ENCODE peak calls at places on chromosomes 2 and 18, in ten cellular contexts. One of them, this sample, is unnamed.

GRCh38 chr2:182023235-182023634 is 37.6 kb downstream of the PPP1R1C start:
- DNase-seq in fibroblast of mammary gland: no peak
- DNase-seq in heart right ventricle: no peak
- DNase-seq in H9: no peak
- DNase-seq in upper lobe of left lung: no peak
- DNase-seq in heart left ventricle: no peak
- DNase-seq in fibroblast of lung: no peak
- DNase-seq in left ventricle myocardium inferior: no peak
- DNase-seq in foreskin fibroblast: no peak
- DNase-seq in mucosa of descending colon: no peak
- DNase-seq in this sample: no peak

GRCh38 chr2:24123212-24124002 is at the start of the genes FAM228B and PFN4:
- DNase-seq in left ventricle myocardium inferior: peak
- DNase-seq in H9: peak
- DNase-seq in upper lobe of left lung: peak
- DNase-seq in heart right ventricle: peak
- DNase-seq in mucosa of descending colon: peak
- DNase-seq in fibroblast of mammary gland: peak
- DNase-seq in foreskin fibroblast: peak
- DNase-seq in heart left ventricle: peak
- DNase-seq in fibroblast of lung: peak
- DNase-seq in this sample: peak

GRCh38 chr2:216574586-216574985 is 58.6 kb upstream of the IGFBP2 start:
- DNase-seq in foreskin fibroblast: no peak
- DNase-seq in fibroblast of mammary gland: no peak
- DNase-seq in fibroblast of lung: no peak
- DNase-seq in mucosa of descending colon: no peak
- DNase-seq in upper lobe of left lung: no peak
- DNase-seq in H9: no peak
- DNase-seq in heart right ventricle: no peak
- DNase-seq in heart left ventricle: no peak
- DNase-seq in left ventricle myocardium inferior: no peak
- DNase-seq in this sample: no peak

GRCh38 chr2:158142568-158143332 is 41.1 kb downstream of the UPP2 start:
- DNase-seq in heart left ventricle: no peak
- DNase-seq in left ventricle myocardium inferior: no peak
- DNase-seq in fibroblast of mammary gland: no peak
- DNase-seq in mucosa of descending colon: no peak
- DNase-seq in fibroblast of lung: peak
- DNase-seq in upper lobe of left lung: no peak
- DNase-seq in heart right ventricle: no peak
- DNase-seq in foreskin fibroblast: no peak
- DNase-seq in H9: no peak
- DNase-seq in this sample: peak

GRCh38 chr2:51534176-51534575 is 502.2 kb upstream of the NRXN1 start:
- DNase-seq in H9: no peak
- DNase-seq in fibroblast of mammary gland: no peak
- DNase-seq in upper lobe of left lung: no peak
- DNase-seq in left ventricle myocardium inferior: no peak
- DNase-seq in fibroblast of lung: no peak
- DNase-seq in heart right ventricle: no peak
- DNase-seq in mucosa of descending colon: no peak
- DNase-seq in heart left ventricle: no peak
- DNase-seq in foreskin fibroblast: no peak
- DNase-seq in this sample: no peak

GRCh38 chr18:47050468-47050867 is 15.0 kb upstream of the ELOA2 start:
- DNase-seq in fibroblast of mammary gland: peak
- DNase-seq in left ventricle myocardium inferior: no peak
- DNase-seq in foreskin fibroblast: peak
- DNase-seq in heart right ventricle: no peak
- DNase-seq in fibroblast of lung: peak
- DNase-seq in mucosa of descending colon: no peak
- DNase-seq in heart left ventricle: no peak
- DNase-seq in H9: no peak
- DNase-seq in upper lobe of left lung: no peak
- DNase-seq in this sample: peak

GRCh38 chr2:7209776-7210555 is 292.8 kb downstream of the RNF144A start:
- DNase-seq in fibroblast of lung: peak
- DNase-seq in left ventricle myocardium inferior: no peak
- DNase-seq in fibroblast of mammary gland: no peak
- DNase-seq in upper lobe of left lung: no peak
- DNase-seq in foreskin fibroblast: no peak
- DNase-seq in mucosa of descending colon: no peak
- DNase-seq in heart right ventricle: no peak
- DNase-seq in H9: no peak
- DNase-seq in heart left ventricle: no peak
- DNase-seq in this sample: no peak

GRCh38 chr2:196510246-196510645 is 129.3 kb upstream of the CCDC150 start:
- DNase-seq in heart left ventricle: no peak
- DNase-seq in upper lobe of left lung: no peak
- DNase-seq in fibroblast of mammary gland: no peak
- DNase-seq in foreskin fibroblast: no peak
- DNase-seq in mucosa of descending colon: no peak
- DNase-seq in heart right ventricle: no peak
- DNase-seq in fibroblast of lung: no peak
- DNase-seq in H9: no peak
- DNase-seq in left ventricle myocardium inferior: no peak
- DNase-seq in this sample: no peak

GRCh38 chr18:37476611-37477295 is 88.8 kb downstream of the CELF4 start:
- DNase-seq in mucosa of descending colon: no peak
- DNase-seq in upper lobe of left lung: no peak
- DNase-seq in heart right ventricle: no peak
- DNase-seq in heart left ventricle: no peak
- DNase-seq in fibroblast of mammary gland: no peak
- DNase-seq in left ventricle myocardium inferior: no peak
- DNase-seq in fibroblast of lung: no peak
- DNase-seq in H9: no peak
- DNase-seq in foreskin fibroblast: no peak
- DNase-seq in this sample: no peak

DNA sequence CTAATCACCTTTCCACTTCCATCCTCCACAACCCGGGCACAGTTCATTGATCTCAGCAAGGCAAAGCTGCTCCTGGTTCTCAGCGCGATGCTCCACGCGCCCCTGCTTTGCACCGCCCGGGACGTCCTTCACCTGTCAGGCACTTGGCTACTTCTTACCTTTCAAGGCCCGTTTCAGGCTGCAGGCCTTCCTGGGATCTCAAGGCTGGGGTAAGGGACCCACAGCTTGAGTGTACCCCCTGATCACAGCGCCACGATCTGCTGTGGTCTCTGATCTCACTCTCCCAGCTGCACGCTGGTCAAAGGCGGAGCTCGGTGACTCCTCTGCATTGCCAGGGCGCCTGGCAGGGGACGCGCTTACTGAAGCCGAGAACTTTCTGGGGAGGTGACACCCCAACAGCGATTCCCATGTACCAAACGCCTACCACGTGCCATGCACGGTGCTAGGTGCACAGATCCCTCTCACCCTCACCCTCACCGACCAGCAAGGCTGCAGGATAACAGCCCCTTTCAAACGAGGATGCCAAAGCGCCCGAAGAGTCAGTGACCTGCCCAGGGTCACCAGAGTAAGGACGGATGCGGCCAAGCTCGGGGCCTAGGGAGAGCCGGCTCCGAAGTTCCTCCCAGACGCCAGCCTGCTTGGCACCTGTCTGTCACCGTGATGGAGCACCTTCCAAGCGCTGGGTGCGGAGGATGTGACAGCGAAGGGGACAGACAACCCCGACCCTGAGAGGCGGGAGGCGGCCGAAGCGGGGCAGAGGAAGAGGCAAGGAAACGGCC is 818 bp downstream of the ITGB1BP1 start:
- DNase-seq in left ventricle myocardium inferior: peak
- DNase-seq in heart right ventricle: peak
- DNase-seq in upper lobe of left lung: peak
- DNase-seq in fibroblast of mammary gland: peak
- DNase-seq in fibroblast of lung: peak
- DNase-seq in heart left ventricle: peak
- DNase-seq in mucosa of descending colon: peak
- DNase-seq in foreskin fibroblast: no peak
- DNase-seq in H9: peak
- DNase-seq in this sample: peak
- TF ChIP-seq CTCF in left ventricle myocardium inferior: no peak
- TF ChIP-seq CTCF in heart right ventricle: no peak
- TF ChIP-seq CTCF in upper lobe of left lung: no peak
- TF ChIP-seq CTCF in fibroblast of mammary gland: no peak
- TF ChIP-seq CTCF in fibroblast of lung: no peak
- TF ChIP-seq CTCF in heart left ventricle: no peak
- TF ChIP-seq CTCF in mucosa of descending colon: no peak
- TF ChIP-seq CTCF in foreskin fibroblast: no peak
- TF ChIP-seq CTCF in H9: no peak
- TF ChIP-seq CTCF in this sample: no peak

DNA sequence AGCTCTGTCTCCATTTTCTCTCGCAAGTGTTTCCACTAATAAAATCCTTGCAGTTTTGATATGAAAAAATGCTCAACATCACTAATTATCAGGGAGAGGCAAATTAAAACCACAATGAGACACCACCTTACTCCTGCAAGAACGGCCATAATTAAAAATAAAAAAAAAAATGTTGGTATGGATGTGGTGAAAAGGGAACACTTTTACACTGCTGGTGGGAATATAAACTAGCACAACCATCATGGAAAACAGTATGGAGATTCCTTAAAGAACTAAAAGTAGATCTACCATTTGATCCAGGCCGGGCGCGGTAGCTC is 49.8 kb upstream of the GREB1L start:
- DNase-seq in left ventricle myocardium inferior: no peak
- DNase-seq in heart right ventricle: no peak
- DNase-seq in H9: no peak
- DNase-seq in fibroblast of lung: no peak
- DNase-seq in mucosa of descending colon: no peak
- DNase-seq in fibroblast of mammary gland: no peak
- DNase-seq in upper lobe of left lung: no peak
- DNase-seq in foreskin fibroblast: no peak
- DNase-seq in heart left ventricle: no peak
- DNase-seq in this sample: no peak
- TF ChIP-seq CTCF in left ventricle myocardium inferior: no peak
- TF ChIP-seq CTCF in heart right ventricle: no peak
- TF ChIP-seq CTCF in H9: no peak
- TF ChIP-seq CTCF in fibroblast of lung: no peak
- TF ChIP-seq CTCF in mucosa of descending colon: no peak
- TF ChIP-seq CTCF in fibroblast of mammary gland: no peak
- TF ChIP-seq CTCF in upper lobe of left lung: no peak
- TF ChIP-seq CTCF in foreskin fibroblast: no peak
- TF ChIP-seq CTCF in heart left ventricle: no peak
- TF ChIP-seq CTCF in this sample: no peak

DNA sequence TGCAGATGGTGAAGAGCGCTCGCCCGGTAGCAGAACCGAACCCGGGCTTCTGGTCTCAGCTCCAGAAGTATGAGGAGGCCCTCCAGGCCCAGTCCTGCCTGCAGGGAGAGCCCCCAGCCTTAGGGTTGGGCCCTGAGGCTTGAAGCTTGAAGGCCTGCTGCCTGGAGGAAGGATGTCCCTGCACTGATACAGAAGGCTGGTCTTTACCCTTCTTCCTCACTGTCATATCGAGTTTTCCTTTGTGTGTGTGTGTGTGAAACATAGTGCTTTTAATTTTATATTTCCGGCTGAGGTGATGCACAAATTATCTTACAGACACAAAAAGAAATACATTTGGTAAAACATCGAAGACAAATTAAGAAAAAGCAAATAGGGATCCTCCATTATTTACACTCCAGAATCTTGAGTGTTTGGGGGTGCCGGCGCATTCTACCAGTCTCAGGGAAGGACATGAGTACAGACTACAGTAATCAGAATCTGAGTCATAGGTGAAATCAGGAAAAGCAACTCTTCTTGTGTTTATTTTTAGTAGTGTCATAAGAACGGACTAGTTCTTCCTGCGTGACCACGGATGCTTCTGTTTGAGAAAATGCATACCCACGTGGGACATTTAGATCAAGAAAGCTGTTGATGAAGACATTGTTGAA is 1.3 kb downstream of the DUSP28 start:
- DNase-seq in upper lobe of left lung: peak
- DNase-seq in heart right ventricle: no peak
- DNase-seq in mucosa of descending colon: no peak
- DNase-seq in foreskin fibroblast: peak
- DNase-seq in left ventricle myocardium inferior: no peak
- DNase-seq in fibroblast of lung: peak
- DNase-seq in heart left ventricle: no peak
- DNase-seq in fibroblast of mammary gland: peak
- DNase-seq in H9: no peak
- DNase-seq in this sample: peak
- TF ChIP-seq CTCF in upper lobe of left lung: no peak
- TF ChIP-seq CTCF in heart right ventricle: no peak
- TF ChIP-seq CTCF in mucosa of descending colon: no peak
- TF ChIP-seq CTCF in foreskin fibroblast: no peak
- TF ChIP-seq CTCF in left ventricle myocardium inferior: no peak
- TF ChIP-seq CTCF in fibroblast of lung: no peak
- TF ChIP-seq CTCF in heart left ventricle: no peak
- TF ChIP-seq CTCF in fibroblast of mammary gland: no peak
- TF ChIP-seq CTCF in H9: no peak
- TF ChIP-seq CTCF in this sample: no peak

GRCh38 chr2:200665626-200666453 is 80.0 kb downstream of the AOX1 start:
- DNase-seq in upper lobe of left lung: no peak
- DNase-seq in heart left ventricle: no peak
- DNase-seq in fibroblast of mammary gland: no peak
- DNase-seq in H9: no peak
- DNase-seq in heart right ventricle: no peak
- DNase-seq in foreskin fibroblast: no peak
- DNase-seq in left ventricle myocardium inferior: no peak
- DNase-seq in fibroblast of lung: no peak
- DNase-seq in mucosa of descending colon: no peak
- DNase-seq in this sample: no peak

GRCh38 chr2:200667397-200667796 is 81.6 kb downstream of the AOX1 start:
- DNase-seq in heart right ventricle: no peak
- DNase-seq in foreskin fibroblast: no peak
- DNase-seq in H9: no peak
- DNase-seq in mucosa of descending colon: no peak
- DNase-seq in fibroblast of lung: no peak
- DNase-seq in left ventricle myocardium inferior: no peak
- DNase-seq in upper lobe of left lung: no peak
- DNase-seq in fibroblast of mammary gland: no peak
- DNase-seq in heart left ventricle: no peak
- DNase-seq in this sample: no peak

GRCh38 chr2:200668473-200668872 is 82.7 kb downstream of the AOX1 start:
- DNase-seq in mucosa of descending colon: no peak
- DNase-seq in fibroblast of mammary gland: no peak
- DNase-seq in upper lobe of left lung: no peak
- DNase-seq in fibroblast of lung: no peak
- DNase-seq in heart left ventricle: no peak
- DNase-seq in H9: no peak
- DNase-seq in foreskin fibroblast: no peak
- DNase-seq in heart right ventricle: no peak
- DNase-seq in left ventricle myocardium inferior: no peak
- DNase-seq in this sample: no peak

GRCh38 chr2:200673191-200673590 is 87.4 kb downstream of the AOX1 start:
- DNase-seq in foreskin fibroblast: no peak
- DNase-seq in heart right ventricle: no peak
- DNase-seq in mucosa of descending colon: no peak
- DNase-seq in fibroblast of lung: no peak
- DNase-seq in fibroblast of mammary gland: no peak
- DNase-seq in heart left ventricle: no peak
- DNase-seq in H9: no peak
- DNase-seq in left ventricle myocardium inferior: no peak
- DNase-seq in upper lobe of left lung: no peak
- DNase-seq in this sample: no peak

DNA sequence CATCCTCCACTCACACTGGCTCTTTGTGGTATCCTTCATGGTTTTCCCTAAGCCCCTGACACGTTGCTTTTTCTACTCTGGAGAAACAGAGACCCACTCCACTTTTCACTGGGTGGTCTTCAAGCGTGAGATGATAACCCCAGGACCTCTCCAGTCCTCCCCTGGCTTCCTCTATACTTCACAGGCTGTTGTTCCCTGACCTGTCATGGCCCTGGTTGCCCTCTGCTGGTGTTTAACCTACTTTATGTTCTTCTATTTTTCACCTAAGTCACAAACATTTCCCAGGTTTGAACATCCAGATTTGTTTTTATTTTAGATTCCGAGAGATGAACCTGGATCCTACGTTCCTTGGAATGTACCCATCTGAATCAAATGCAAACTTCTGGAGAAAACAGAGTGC is 84.5 kb downstream of the AOX1 start:
- DNase-seq in heart left ventricle: no peak
- DNase-seq in foreskin fibroblast: no peak
- DNase-seq in mucosa of descending colon: no peak
- DNase-seq in H9: no peak
- DNase-seq in fibroblast of mammary gland: no peak
- DNase-seq in heart right ventricle: no peak
- DNase-seq in left ventricle myocardium inferior: no peak
- DNase-seq in fibroblast of lung: no peak
- DNase-seq in upper lobe of left lung: no peak
- DNase-seq in this sample: peak
- TF ChIP-seq CTCF in heart left ventricle: no peak
- TF ChIP-seq CTCF in foreskin fibroblast: no peak
- TF ChIP-seq CTCF in mucosa of descending colon: no peak
- TF ChIP-seq CTCF in H9: peak
- TF ChIP-seq CTCF in fibroblast of mammary gland: no peak
- TF ChIP-seq CTCF in heart right ventricle: no peak
- TF ChIP-seq CTCF in left ventricle myocardium inferior: no peak
- TF ChIP-seq CTCF in fibroblast of lung: no peak
- TF ChIP-seq CTCF in upper lobe of left lung: no peak
- TF ChIP-seq CTCF in this sample: no peak

This sample was measured in GM12865.